ENCODE peak calls at places on chromosomes 6 and 20, in four cellular contexts. C, Q, L and J are unnamed samples. For H3K36me3, the result is how much of the 10 kb centered on the place peaks cover.

GRCh38 chr20:891121-892080 is 24.7 kb downstream of the ANGPT4 start:
- DNase-seq in L (no peak), C (no peak), Q (peak), J (no peak)

GRCh38 chr20:25320035-25320800 is 70.4 kb downstream of the ABHD12 start:
- DNase-seq in L (no peak), C (no peak), Q (peak), J (peak)

GRCh38 chr6:154154389-154154967 is 115.4 kb downstream of the OPRM1 start:
- DNase-seq in C (peak), Q (no peak), L (peak), J (peak)

GRCh38 chr6:147205690-147206600 is 1.7 kb downstream of the STXBP5 start:
- DNase-seq in C (no peak), Q (no peak), L (no peak), J (peak)

GRCh38 chr6:158506577-158506976 is 53.3 kb upstream of the TMEM181 start:
- DNase-seq in C (no peak), Q (no peak), L (no peak), J (no peak)

GRCh38 chr6:140980265-140980887 is 1152.3 kb upstream of the GJE1 start:
- DNase-seq in L (no peak), Q (no peak), C (no peak), J (no peak)

GRCh38 chr20:33211817-33212424 is 5.2 kb upstream of the BPIFA3 start:
- DNase-seq in C (peak), Q (peak), L (peak), J (no peak)

GRCh38 chr20:57953638-57954037 is 243.8 kb upstream of the PMEPA1 start:
- DNase-seq in L (no peak), C (no peak), Q (no peak), J (no peak)

GRCh38 chr20:11108102-11108842 is 434.5 kb upstream of the JAG1 start:
- DNase-seq in C (no peak), Q (no peak), L (no peak), J (no peak)

GRCh38 chr20:11140359-11140758 is 466.6 kb upstream of the JAG1 start:
- DNase-seq in Q (no peak), L (no peak), C (no peak), J (no peak)

GRCh38 chr6:108807928-108808327 is 40.3 kb upstream of the ARMC2 start:
- DNase-seq in L (no peak), C (no peak), Q (no peak), J (no peak)

GRCh38 chr6:47308674-47309325 is 905 bp downstream of the TNFRSF21 start:
- DNase-seq in L (no peak), Q (no peak), C (no peak), J (peak)

GRCh38 chr6:126143650-126144260 is 157.4 kb downstream of the TRMT11 start:
- DNase-seq in L (no peak), Q (no peak), C (no peak), J (no peak)

GRCh38 chr6:13953061-13953705 is 28.4 kb downstream of the RNF182 start:
- DNase-seq in L (no peak), Q (no peak), C (no peak), J (no peak)

GRCh38 chr6:130526466-130526865 is 160.6 kb downstream of the TMEM200A start:
- DNase-seq in L (no peak), C (no peak), Q (no peak), J (no peak)

GRCh38 chr20:12012241-12013222 is 94.8 kb downstream of the BTBD3 start:
- DNase-seq in L (peak), C (no peak), Q (no peak), J (peak)

GRCh38 chr6:136593748-136594490 is 43.7 kb upstream of the MAP7 start:
- DNase-seq in L (peak), Q (no peak), C (no peak), J (no peak)

GRCh38 chr20:38644588-38644987 is 43.0 kb downstream of the ARHGAP40 start:
- DNase-seq in Q (no peak), C (no peak), L (no peak), J (no peak)
- H3K4me3 ChIP-seq in Q (no peak), C (no peak), L (no peak), J (no peak)

GRCh38 chr20:13777171-13777601 is 7.5 kb downstream of the ESF1 start:
- DNase-seq in C (no peak), Q (no peak), L (no peak), J (no peak)

GRCh38 chr20:13775867-13776266 is 8.9 kb downstream of the ESF1 start:
- DNase-seq in Q (no peak), C (no peak), L (no peak), J (no peak)

GRCh38 chr20:13771853-13772453 is 12.8 kb downstream of the ESF1 start:
- DNase-seq in C (no peak), L (no peak), Q (no peak), J (no peak)

GRCh38 chr20:13770141-13770540 is 14.6 kb downstream of the ESF1 start:
- DNase-seq in Q (no peak), L (no peak), C (no peak), J (no peak)

DNA sequence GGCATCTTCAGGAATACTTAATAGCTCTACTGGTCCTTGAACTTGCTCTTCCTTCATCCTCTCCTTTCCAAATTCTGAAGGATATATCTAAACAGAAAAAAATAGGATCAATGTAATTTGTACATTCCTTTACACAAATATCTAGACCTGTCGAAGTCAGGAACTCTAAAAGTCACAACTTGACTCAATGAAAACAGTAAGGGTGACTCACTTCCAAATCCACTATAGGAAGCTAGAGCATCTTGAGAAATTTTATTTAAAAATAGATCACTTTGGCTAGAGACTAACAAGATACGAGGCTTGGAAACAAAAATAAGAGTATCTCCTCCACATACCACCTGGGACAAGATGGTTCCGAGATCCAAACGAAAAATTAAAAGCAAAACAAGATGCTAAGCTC is 12.2 kb downstream of the ESF1 start:
- DNase-seq in C (no peak), Q (no peak), L (no peak), J (no peak)
- H3K36me3 ChIP-seq in C (under half), Q (under half), L (under half), J (under half)

GRCh38 chr6:33410050-33410710 is 634 bp upstream of the PHF1 start:
- DNase-seq in Q (peak), C (peak), L (peak), J (peak)

GRCh38 chr6:33411632-33412005 is 805 bp downstream of the PHF1 start:
- DNase-seq in Q (no peak), C (no peak), L (no peak), J (no peak)

GRCh38 chr6:33412140-33413009 is 1.6 kb downstream of the PHF1 start:
- DNase-seq in C (no peak), L (no peak), Q (no peak), J (no peak)

GRCh38 chr6:33413601-33414120 is 2.8 kb downstream of the PHF1 start:
- DNase-seq in Q (no peak), C (no peak), L (no peak), J (no peak)

GRCh38 chr6:33410711-33411631 is at the start of gene PHF1:
- DNase-seq in L (peak), Q (no peak), C (peak), J (peak)
- TF ChIP-seq CTCF in L (no peak), Q (no peak), C (no peak), J (no peak)

GRCh38 chr6:17985934-17986655 is 1.3 kb downstream of the KIF13A start:
- DNase-seq in Q (no peak), C (no peak), L (no peak), J (no peak)
- H3K4me3 ChIP-seq in Q (peak), C (no peak), L (peak), J (peak)

GRCh38 chr6:33417127-33417902 is 592 bp downstream of the CUTA start:
- DNase-seq in Q (no peak), C (peak), L (no peak), J (peak)

GRCh38 chr6:33416386-33417126 is 1.4 kb downstream of the CUTA start:
- DNase-seq in L (no peak), Q (no peak), C (no peak), J (no peak)

GRCh38 chr6:33414592-33415271 is 3.2 kb downstream of the CUTA start:
- DNase-seq in L (no peak), C (peak), Q (no peak), J (no peak)

GRCh38 chr6:33415831-33416230 is 2.1 kb downstream of the CUTA start:
- DNase-seq in C (no peak), Q (no peak), L (no peak), J (no peak)

GRCh38 chr6:33413200-33413599 is 2.4 kb downstream of the PHF1 start:
- DNase-seq in Q (no peak), C (no peak), L (no peak), J (no peak)
- H3K36me3 ChIP-seq in Q (under half), C (under half), L (under half), J (under half)

DNA sequence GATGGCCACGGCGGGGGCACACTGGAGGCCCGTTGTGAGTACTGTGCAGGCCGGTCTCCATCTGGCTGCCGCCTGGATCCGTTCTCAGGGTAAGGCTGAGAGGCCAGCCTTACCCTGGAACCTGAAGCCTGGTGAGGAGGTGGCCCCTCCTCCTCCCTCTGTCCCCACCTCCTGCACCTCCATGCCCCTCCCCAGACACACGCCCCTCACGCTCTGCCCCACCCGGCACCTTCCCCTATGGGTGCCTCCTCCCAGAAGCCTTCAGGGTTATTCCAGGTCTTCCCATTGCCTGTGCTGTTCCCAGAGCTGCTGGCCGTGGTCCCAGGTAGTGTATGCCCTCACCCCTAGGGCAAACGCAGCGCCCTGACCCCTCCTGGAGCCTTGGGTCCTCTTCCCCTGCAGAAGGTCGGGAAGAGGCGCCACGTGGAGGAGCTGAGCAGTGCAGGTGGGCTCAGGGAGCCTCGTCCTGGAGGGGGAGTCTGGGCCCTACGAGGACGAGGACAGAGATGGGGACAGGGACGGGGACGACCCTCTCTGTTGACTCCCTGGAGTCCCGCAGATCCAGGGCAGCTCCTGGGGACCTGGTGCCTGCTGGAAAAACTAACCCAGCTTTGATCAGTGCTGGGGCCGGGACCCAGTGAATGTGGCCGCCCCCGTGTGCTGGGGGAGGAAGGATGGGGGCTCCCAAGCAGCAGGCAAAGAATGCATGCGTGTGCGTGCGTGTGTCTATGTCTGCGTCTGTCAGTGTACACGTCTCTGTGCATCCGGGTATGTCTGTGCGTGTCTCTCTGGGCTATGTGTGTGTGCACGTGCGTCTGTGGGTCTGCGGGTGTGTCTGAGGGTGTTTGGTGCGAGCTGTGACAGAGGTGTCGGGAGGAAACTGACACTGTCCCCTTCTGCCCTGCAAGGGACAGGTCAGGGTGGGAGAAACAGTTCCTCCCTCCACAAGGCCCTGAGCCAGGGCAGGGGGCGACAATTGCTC is 8.2 kb upstream of the HRH3 start:
- DNase-seq in L (no peak), Q (no peak), C (no peak), J (peak)
- TF ChIP-seq CTCF in L (no peak), Q (no peak), C (no peak), J (no peak)

DNA sequence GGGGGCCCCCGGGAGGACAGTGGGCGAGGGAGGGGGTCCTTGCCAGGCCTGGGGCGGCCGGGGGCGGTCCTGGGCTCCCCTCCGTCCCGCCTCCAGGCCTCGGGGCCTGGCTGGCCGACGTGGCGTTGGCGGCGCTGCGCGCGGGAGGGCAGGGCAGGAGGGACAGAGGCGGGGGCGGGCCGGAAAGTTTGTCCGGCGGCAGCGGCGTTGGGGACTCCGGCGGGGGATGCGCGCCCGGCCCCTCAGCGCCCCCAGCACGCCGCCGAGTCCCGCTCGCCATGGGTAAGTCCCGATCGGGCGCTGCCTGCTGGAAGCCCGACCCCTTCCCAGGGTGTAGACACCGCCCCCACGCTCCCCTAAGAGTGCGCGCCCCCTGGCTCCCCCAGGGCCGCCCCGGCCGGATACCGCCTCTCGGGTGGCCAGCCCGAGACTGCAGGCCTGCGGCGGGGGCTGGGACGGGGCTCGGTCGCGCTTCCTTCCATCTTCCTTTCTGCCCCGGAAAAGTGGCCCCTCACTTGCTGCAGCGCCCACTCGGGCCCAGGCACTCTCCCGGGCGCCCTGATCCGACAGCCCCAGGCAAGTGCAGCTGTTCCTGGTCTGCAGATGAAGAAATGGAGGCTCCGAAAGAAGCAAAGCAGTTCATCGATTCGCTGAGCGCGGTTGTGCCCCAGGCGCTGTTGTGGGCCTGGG is at the start of gene SLC2A10:
- DNase-seq in Q (peak), L (peak), C (no peak), J (peak)
- H3K4me3 ChIP-seq in Q (peak), L (peak), C (peak), J (peak)